ENCODE peak calls at places on chromosomes 1 and 21, in ten cellular contexts. Q is caudate nucleus; M is KG1; H is fibroblast of lung; L is stimulated activated CD4-positive, alpha-beta T cell treated with anti-CD3 and anti-CD28 coated beads, Interleukin-1b, Interleukin-23, amount 100 ng/mL, for 24 hours; B is GM03348; S is H7; W is SK-N-DZ; C is activated T-cell treated with anti-CD3 and anti-CD28 coated beads, Interleukin-2, amount 50 U/mL, for 4 hours; D is stimulated activated naive CD4-positive, alpha-beta T cell. U is an unnamed sample.

GRCh38 chr21:36203603-36203889 is 46.9 kb downstream of the DOP1B start:
- DNase-seq in Q (peak), M (no peak), H (peak), L (peak), B (peak), S (no peak), W (no peak), C (peak), D (no peak), U (no peak)

GRCh38 chr1:222886194-222887126 is 71.6 kb downstream of the DISP1 start:
- DNase-seq in Q (no peak), M (no peak), H (no peak), L (no peak), B (no peak), S (no peak), W (no peak), C (no peak), D (no peak), U (no peak)

GRCh38 chr1:30378991-30379581 is 344.3 kb downstream of the MATN1 start:
- DNase-seq in Q (no peak), M (no peak), H (peak), L (no peak), B (peak), S (peak), W (no peak), C (no peak), D (no peak), U (no peak)

GRCh38 chr1:16900771-16901170 is 5.0 kb downstream of the RNU1-2 start:
- DNase-seq in Q (no peak), M (no peak), H (no peak), L (no peak), B (no peak), S (no peak), W (no peak), C (no peak), D (no peak), U (no peak)

GRCh38 chr1:229023651-229024295 is 247.1 kb upstream of the RAB4A start:
- DNase-seq in Q (no peak), M (no peak), H (no peak), L (no peak), B (no peak), S (no peak), W (no peak), C (no peak), D (no peak), U (no peak)

GRCh38 chr1:226704169-226704921 is 34.7 kb downstream of the ITPKB start:
- DNase-seq in Q (no peak), M (no peak), H (no peak), L (no peak), B (no peak), S (no peak), W (no peak), C (no peak), D (no peak), U (no peak)

GRCh38 chr21:14995695-14996490 is 68.9 kb downstream of the NRIP1 start:
- DNase-seq in Q (no peak), M (no peak), H (peak), L (no peak), B (no peak), S (no peak), W (no peak), C (no peak), D (no peak), U (no peak)

GRCh38 chr1:227869281-227869842 is 53.9 kb downstream of the PRSS38 start:
- DNase-seq in Q (no peak), M (no peak), H (no peak), L (no peak), B (no peak), S (no peak), W (no peak), C (no peak), D (no peak), U (no peak)

GRCh38 chr1:77605246-77606026 is 77.0 kb downstream of the ZZZ3 start:
- DNase-seq in Q (peak), M (peak), H (peak), L (no peak), B (peak), S (no peak), W (no peak), C (no peak), D (no peak), U (no peak)

GRCh38 chr1:202807367-202807925 is 775 bp downstream of the KDM5B start:
- DNase-seq in Q (peak), M (no peak), H (peak), L (peak), B (peak), S (peak), W (no peak), C (peak), D (peak), U (peak)

GRCh38 chr1:230327892-230328284 is 98.2 kb downstream of the PGBD5 start:
- DNase-seq in Q (no peak), M (no peak), H (peak), L (peak), B (no peak), S (peak), W (no peak), C (no peak), D (no peak), U (no peak)

GRCh38 chr1:178407215-178407614 is 89.5 kb downstream of the CLEC20A start:
- DNase-seq in Q (no peak), M (no peak), H (no peak), L (no peak), B (no peak), S (no peak), W (no peak), C (no peak), D (no peak), U (no peak)

GRCh38 chr1:228037401-228038386 is 30.9 kb downstream of the WNT3A start:
- DNase-seq in Q (no peak), M (no peak), H (peak), L (peak), B (no peak), S (peak), W (no peak), C (no peak), D (no peak), U (no peak)

GRCh38 chr1:2974701-2975301 is 46.5 kb upstream of the ACTRT2 start:
- DNase-seq in Q (no peak), M (no peak), H (no peak), L (no peak), B (no peak), S (no peak), W (no peak), C (no peak), D (no peak), U (no peak)

GRCh38 chr1:231663211-231663792 is 36.7 kb downstream of the DISC1 start:
- DNase-seq in Q (no peak), M (no peak), H (no peak), L (no peak), B (no peak), S (no peak), W (no peak), C (no peak), D (no peak), U (no peak)

GRCh38 chr1:173095632-173096031 is 44.9 kb upstream of the TNFSF18 start:
- DNase-seq in Q (no peak), M (no peak), H (peak), L (no peak), B (peak), S (no peak), W (no peak), C (no peak), D (no peak), U (no peak)

GRCh38 chr1:29124366-29125236 is 898 bp upstream of the TMEM200B start:
- DNase-seq in Q (no peak), M (no peak), H (peak), L (peak), B (peak), S (peak), W (peak), C (peak), D (peak), U (no peak)

GRCh38 chr1:18530567-18531502 is 50.1 kb downstream of the KLHDC7A start:
- DNase-seq in Q (no peak), M (no peak), H (no peak), L (no peak), B (no peak), S (peak), W (no peak), C (no peak), D (no peak), U (no peak)

GRCh38 chr1:219927956-219928790 is at the start of gene SLC30A10:
- DNase-seq in Q (peak), M (no peak), H (peak), L (no peak), B (peak), S (peak), W (peak), C (no peak), D (no peak), U (no peak)